ENCODE peak calls at places on chromosomes 11 and 22, in seven cellular contexts. I is kidney epithelial cell; Q is DND-41; G is fibroblast of mammary gland; Z is activated T-cell treated with anti-CD3 and anti-CD28 coated beads for 1 hour; P is stimulated activated CD4-positive, alpha-beta T cell treated with anti-CD3 and anti-CD28 coated beads, Interleukin-12 subunit alpha, Interleukin-12 subunit beta, amount 100 ng/mL, for 24 hours; K is CD8-positive, alpha-beta memory T cell. V is an unnamed sample.

GRCh38 chr11:61917357-61918109 is at the start of gene RAB3IL1:
- DNase-seq in I (no peak), Q (no peak), G (peak; percentile 27), Z (no peak), P (no peak), K (no peak), V (no peak)

GRCh38 chr11:40202569-40202968 is 1256.9 kb downstream of the LRRC4C start:
- DNase-seq in I (no peak), Q (no peak), G (no peak), Z (no peak), P (no peak), K (no peak), V (no peak)

GRCh38 chr11:107619926-107620325 is 29.0 kb downstream of the ELMOD1 start:
- DNase-seq in I (no peak), Q (no peak), G (peak; percentile 38), Z (no peak), P (no peak), K (no peak), V (no peak)

GRCh38 chr11:17777726-17778091 is 43.1 kb downstream of the KCNC1 start:
- DNase-seq in I (no peak), Q (no peak), G (no peak), Z (no peak), P (no peak), K (no peak), V (no peak)

GRCh38 chr22:26367402-26368245 is 61.4 kb upstream of the ASPHD2 start:
- DNase-seq in I (peak; percentile 4), Q (peak; percentile 62), G (peak; percentile 52), Z (peak; percentile 55), P (peak; percentile 47), K (peak; percentile 30), V (peak; percentile 55)

GRCh38 chr11:110295487-110296225 is 758 bp downstream of the RDX start:
- DNase-seq in I (no peak), Q (no peak), G (peak; percentile 31), Z (peak; percentile 33), P (peak; percentile 34), K (peak; percentile 47), V (peak; percentile 60)

GRCh38 chr22:37187552-37187890 is 526 bp downstream of the C1QTNF6 start:
- DNase-seq in I (no peak), Q (no peak), G (peak; percentile 68), Z (no peak), P (no peak), K (no peak), V (peak; percentile 78)

GRCh38 chr11:118087933-118088332 is 1.2 kb upstream of the SMIM35 start:
- DNase-seq in I (no peak), Q (no peak), G (no peak), Z (no peak), P (no peak), K (no peak), V (no peak)

GRCh38 chr11:76662656-76663460 is 7.7 kb downstream of the LRRC32 start:
- DNase-seq in I (no peak), Q (no peak), G (no peak), Z (no peak), P (no peak), K (no peak), V (no peak)

GRCh38 chr22:48929276-48929790 is 898.3 kb downstream of the BRD1 start:
- DNase-seq in I (no peak), Q (no peak), G (no peak), Z (no peak), P (no peak), K (no peak), V (no peak)

GRCh38 chr11:113628912-113629311 is 77.2 kb downstream of the TMPRSS5 start:
- DNase-seq in I (no peak), Q (no peak), G (no peak), Z (no peak), P (no peak), K (no peak), V (no peak)